ENCODE peak calls at places on chromosomes 6 and 20, in four cellular contexts. Q is lower lobe of right lung, Y is A549, W is DND-41. I is an unnamed sample.

GRCh38 chr6:87074051-87074711 is 20.7 kb downstream of the CGA start:
- DNase-seq in Y (no peak), W (no peak), Q (no peak), I (no peak)

GRCh38 chr20:50373674-50374286 is 136.4 kb upstream of the PTPN1 start:
- DNase-seq in W (no peak), Y (peak; percentile 60), Q (no peak), I (no peak)

GRCh38 chr6:97790926-97791590 is 508.0 kb upstream of the MMS22L start:
- DNase-seq in Q (no peak), Y (no peak), W (no peak), I (no peak)

GRCh38 chr6:32666420-32667300 is at the start of gene HLA-DQB1:
- DNase-seq in W (no peak), Q (no peak), Y (peak; percentile 11), I (peak; percentile 50)

GRCh38 chr6:150253489-150253888 is 110.6 kb downstream of the PPP1R14C start:
- DNase-seq in Q (no peak), Y (no peak), W (no peak), I (no peak)

GRCh38 chr6:148926478-148926877 is 179.6 kb downstream of the UST start:
- DNase-seq in Y (no peak), Q (no peak), W (no peak), I (no peak)

GRCh38 chr20:51480507-51481270 is 61.8 kb downstream of the NFATC2 start:
- DNase-seq in Y (no peak), W (no peak), Q (no peak), I (no peak)

GRCh38 chr20:12410783-12411182 is 493.1 kb downstream of the BTBD3 start:
- DNase-seq in Y (no peak), W (no peak), Q (no peak), I (no peak)

GRCh38 chr6:127022297-127022696 is 96.2 kb upstream of the RSPO3 start:
- DNase-seq in Y (no peak), W (no peak), Q (peak; percentile 53), I (no peak)

GRCh38 chr6:152372945-152373344 is 264.2 kb downstream of the SYNE1 start:
- DNase-seq in Q (no peak), Y (no peak), W (no peak), I (no peak)

GRCh38 chr6:152380351-152380767 is 256.8 kb downstream of the SYNE1 start:
- DNase-seq in W (no peak), Y (peak; percentile 38), Q (no peak), I (no peak)

GRCh38 chr6:152380993-152381898 is 255.9 kb downstream of the SYNE1 start:
- DNase-seq in Y (peak; percentile 89), W (no peak), Q (peak; percentile 74), I (no peak)

GRCh38 chr6:152375200-152375599 is 262.0 kb downstream of the SYNE1 start:
- DNase-seq in Y (no peak), Q (no peak), W (no peak), I (no peak)

GRCh38 chr6:152378154-152378553 is 259.0 kb downstream of the SYNE1 start:
- DNase-seq in Y (no peak), W (no peak), Q (no peak), I (no peak)
- H3K4me3 ChIP-seq in Y (peak overlapping the region; percentile 61), W (no peak overlapping the region), Q (peak overlapping the region; percentile 59), I (no peak overlapping the region)

DNA sequence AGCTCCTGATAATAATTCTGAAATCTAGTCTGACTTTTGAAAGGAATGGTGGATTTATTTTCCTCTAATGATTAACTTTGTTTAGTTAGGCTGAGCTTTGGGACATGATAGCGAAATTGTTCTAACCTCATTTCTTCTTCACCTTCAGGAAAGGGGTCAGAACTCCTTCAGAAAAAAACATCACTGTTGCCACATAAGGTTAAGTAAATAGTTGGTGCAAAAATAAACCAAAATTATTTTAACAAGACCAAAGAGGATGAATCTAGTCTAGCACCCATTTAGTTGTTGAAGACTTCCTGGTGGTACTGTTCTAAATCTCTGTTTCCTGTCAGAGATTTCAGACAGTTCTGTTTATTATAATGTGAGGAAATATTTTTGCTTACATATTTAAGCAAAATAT is 379.8 kb downstream of the UTRN start:
- DNase-seq in W (no peak), Q (no peak), Y (no peak), I (no peak)
- H3K4me3 ChIP-seq in W (no peak overlapping the region), Q (no peak overlapping the region), Y (no peak overlapping the region), I (no peak overlapping the region)

GRCh38 chr6:157288575-157288974 is 34.7 kb downstream of the TMEM242 start:
- DNase-seq in W (no peak), Q (no peak), Y (no peak), I (no peak)

GRCh38 chr6:157290797-157291196 is 32.5 kb downstream of the TMEM242 start:
- DNase-seq in Y (no peak), Q (no peak), W (no peak), I (no peak)

GRCh38 chr6:157291356-157291755 is 32.0 kb downstream of the TMEM242 start:
- DNase-seq in Q (no peak), W (no peak), Y (no peak), I (no peak)

GRCh38 chr6:157287923-157288322 is 35.4 kb downstream of the TMEM242 start:
- DNase-seq in W (no peak), Y (no peak), Q (no peak), I (no peak)

DNA sequence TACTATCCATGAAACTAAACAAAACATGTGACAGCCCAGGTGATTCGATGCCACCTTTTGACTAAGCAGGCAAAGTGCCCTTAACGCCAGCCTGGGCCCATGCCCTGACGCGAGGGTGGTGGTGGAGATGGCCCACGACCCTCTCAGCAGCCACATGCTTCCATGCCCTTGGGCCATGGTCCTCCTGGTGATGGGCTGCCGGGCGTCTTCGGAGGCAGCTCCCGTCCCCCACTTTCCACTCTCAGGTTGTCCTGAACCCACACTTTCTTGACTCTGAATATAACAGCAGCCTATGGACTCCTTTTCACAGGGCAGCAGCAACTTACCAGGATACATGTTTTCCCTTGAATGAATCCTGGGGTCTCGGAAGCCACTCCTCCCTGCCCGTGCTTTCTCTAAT is 33.6 kb downstream of the TMEM242 start:
- DNase-seq in Q (no peak), W (no peak), Y (no peak), I (no peak)
- H3K4me3 ChIP-seq in Q (no peak overlapping the region), W (no peak overlapping the region), Y (no peak overlapping the region), I (no peak overlapping the region)

DNA sequence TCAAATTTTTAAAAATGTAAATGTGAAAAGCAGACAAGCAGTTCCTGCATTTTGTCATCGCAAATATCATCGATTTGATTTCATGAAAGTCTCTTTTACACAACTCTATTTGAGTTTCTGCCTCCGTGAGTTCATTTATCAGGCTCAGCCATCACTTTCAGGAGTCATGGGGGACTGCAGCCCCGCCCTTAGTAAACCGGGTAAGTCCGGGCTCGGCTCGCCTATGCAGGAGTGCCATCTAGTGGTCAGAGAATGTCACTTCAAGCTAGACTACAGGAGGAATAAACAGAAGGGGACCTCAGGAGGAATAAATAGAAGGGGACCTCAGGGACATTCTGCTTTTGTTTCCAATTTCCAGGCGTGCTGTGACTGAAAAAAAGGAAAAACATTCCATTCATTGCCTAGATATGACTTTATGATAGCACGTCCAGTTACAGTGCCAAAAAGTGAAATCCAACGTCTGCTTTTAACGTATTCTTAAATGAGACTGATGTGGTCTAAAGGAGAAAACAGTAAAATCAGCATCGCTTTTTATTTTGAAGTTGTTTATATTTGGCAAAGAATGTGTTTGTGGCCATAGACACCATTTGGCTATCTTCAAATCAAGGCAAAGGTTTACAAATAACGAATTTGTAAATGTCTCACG is 333.9 kb downstream of the HACE1 start:
- DNase-seq in W (peak; percentile 76), Y (peak; percentile 69), Q (peak; percentile 78), I (peak; percentile 62)
- H3K4me3 ChIP-seq in W (no peak overlapping the region), Y (peak overlapping the region; percentile 29), Q (peak overlapping the region; percentile 33), I (no peak overlapping the region)

GRCh38 chr6:31586596-31586995 is 519 bp downstream of the LST1 start:
- DNase-seq in Y (no peak), W (peak; percentile 91), Q (no peak), I (peak; percentile 84)
- H3K4me3 ChIP-seq in Y (no peak overlapping the region), W (no peak overlapping the region), Q (peak overlapping the region; percentile 44), I (peak overlapping the region; percentile 2)

GRCh38 chr6:37206674-37207073 is 36.7 kb downstream of the PIM1 start:
- DNase-seq in Y (no peak), Q (no peak), W (no peak), I (no peak)

GRCh38 chr6:37207903-37208456 is 38.0 kb downstream of the PIM1 start:
- DNase-seq in W (peak; percentile 95), Y (peak; percentile 83), Q (peak; percentile 90), I (peak; percentile 77)

GRCh38 chr6:37204014-37204751 is 34.2 kb downstream of the PIM1 start:
- DNase-seq in W (no peak), Y (peak; percentile 48), Q (peak; percentile 63), I (no peak)

GRCh38 chr6:37205189-37205996 is 35.4 kb downstream of the PIM1 start:
- DNase-seq in W (peak; percentile 82), Y (no peak), Q (no peak), I (no peak)

DNA sequence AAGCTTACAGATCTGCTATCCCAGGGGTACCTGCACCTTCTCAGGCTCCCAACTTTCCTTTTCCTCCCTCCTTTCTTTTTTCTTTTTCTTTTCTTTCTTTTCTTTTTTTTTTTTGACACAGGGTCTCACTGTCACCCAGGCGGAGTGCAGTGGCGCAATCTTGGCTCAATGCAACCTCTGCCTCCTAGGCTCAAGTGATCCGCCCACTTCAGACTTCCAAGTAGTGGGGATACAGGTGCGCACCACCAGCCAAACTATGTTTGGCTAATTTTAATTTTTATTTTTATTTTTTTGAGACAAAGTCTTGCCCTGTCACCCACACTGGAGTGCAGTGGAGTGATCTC is 36.0 kb downstream of the PIM1 start:
- DNase-seq in Y (no peak), Q (no peak), W (no peak), I (no peak)
- H3K4me3 ChIP-seq in Y (no peak overlapping the region), Q (no peak overlapping the region), W (no peak overlapping the region), I (no peak overlapping the region)

DNA sequence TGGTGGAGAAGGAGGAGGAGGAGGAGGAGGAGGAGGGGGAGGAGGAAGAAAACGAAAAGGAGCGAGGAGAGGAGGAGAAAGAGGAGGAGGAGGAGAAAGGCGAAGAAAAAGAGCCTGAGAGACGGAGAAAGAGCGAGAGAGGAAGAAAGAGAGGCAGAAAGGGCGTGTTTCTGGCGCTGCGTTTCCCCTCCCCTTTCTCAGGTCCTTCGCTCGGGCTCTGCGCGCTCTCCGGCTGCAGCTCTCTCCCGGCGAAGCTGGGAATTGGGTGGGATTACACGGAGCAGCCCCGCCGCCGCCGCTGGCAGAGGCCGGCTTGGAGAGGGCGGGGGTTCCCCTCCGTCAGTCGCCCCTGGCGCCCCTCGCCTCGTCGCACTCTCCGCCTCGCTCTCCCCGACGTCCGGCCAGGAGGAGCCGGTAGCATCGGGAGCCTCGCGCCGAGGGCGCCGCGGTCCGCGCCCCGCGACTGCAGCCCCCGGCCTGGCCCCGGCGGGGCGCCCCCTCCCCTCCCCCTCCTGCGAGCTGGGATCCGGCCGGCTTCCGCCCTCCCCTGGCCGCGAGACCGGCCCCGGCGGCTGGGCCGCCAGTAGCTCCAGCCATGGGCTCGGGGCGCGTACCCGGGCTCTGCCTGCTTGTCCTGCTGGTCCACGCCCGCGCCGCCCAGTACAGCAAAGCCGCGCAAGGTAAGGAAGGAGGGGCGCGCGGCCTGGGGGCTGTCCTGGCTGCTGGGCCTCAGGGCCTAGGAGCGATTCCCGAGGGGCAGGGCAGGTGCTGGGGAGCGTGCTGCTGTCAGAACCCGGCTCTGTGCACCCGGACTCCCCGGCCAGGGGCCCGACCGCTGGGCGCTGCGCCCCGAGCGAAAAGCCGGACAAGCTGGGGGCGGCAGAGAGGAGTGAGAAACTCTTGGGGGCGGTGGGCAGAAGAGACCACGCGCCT is at the start of gene SCUBE3:
- DNase-seq in Y (no peak), W (no peak), Q (no peak), I (no peak)
- H3K4me3 ChIP-seq in Y (peak within 1 kb of the TSS; percentile 58), W (no peak within 1 kb of the TSS), Q (peak within 1 kb of the TSS; percentile 58), I (no peak within 1 kb of the TSS)